ENCODE peak calls at places on chromosomes 13 and 19, in six cellular contexts. One of them, this sample, is unnamed.
A peak's percentile ranks its signal among the peaks of the same experiment; 100 is the strongest.

GRCh38 chr13:24923305-24923640 is 159.3 kb downstream of the RNF17 start:
- DNase-seq in breast epithelium: no peak
- DNase-seq in fibroblast of mammary gland: peak; percentile 84
- DNase-seq in astrocyte of the spinal cord: peak; percentile 88
- DNase-seq in HL-60: peak; percentile 46
- DNase-seq in body of pancreas: peak; percentile 9
- DNase-seq in this sample: no peak

GRCh38 chr19:34963531-34964406 is at the start of gene ZNF792:
- DNase-seq in breast epithelium: peak; percentile 59
- DNase-seq in HL-60: peak; percentile 29
- DNase-seq in fibroblast of mammary gland: peak; percentile 18
- DNase-seq in body of pancreas: peak; percentile 60
- DNase-seq in astrocyte of the spinal cord: peak; percentile 36
- DNase-seq in this sample: peak; percentile 33

GRCh38 chr19:776549-776948 is 20.7 kb upstream of the PTBP1 start:
- DNase-seq in fibroblast of mammary gland: no peak
- DNase-seq in astrocyte of the spinal cord: no peak
- DNase-seq in breast epithelium: no peak
- DNase-seq in body of pancreas: no peak
- DNase-seq in HL-60: no peak
- DNase-seq in this sample: peak; percentile 78

GRCh38 chr19:1079566-1080111 is 12.7 kb downstream of the ARHGAP45 start:
- DNase-seq in breast epithelium: no peak
- DNase-seq in astrocyte of the spinal cord: no peak
- DNase-seq in fibroblast of mammary gland: no peak
- DNase-seq in body of pancreas: no peak
- DNase-seq in HL-60: no peak
- DNase-seq in this sample: no peak

GRCh38 chr19:39681416-39681815 is 22.9 kb upstream of the LGALS14 start:
- DNase-seq in body of pancreas: no peak
- DNase-seq in fibroblast of mammary gland: no peak
- DNase-seq in breast epithelium: no peak
- DNase-seq in HL-60: no peak
- DNase-seq in astrocyte of the spinal cord: no peak
- DNase-seq in this sample: no peak

GRCh38 chr19:21269813-21270212 is 59.4 kb downstream of the ZNF708 start:
- DNase-seq in HL-60: no peak
- DNase-seq in breast epithelium: no peak
- DNase-seq in fibroblast of mammary gland: no peak
- DNase-seq in body of pancreas: no peak
- DNase-seq in astrocyte of the spinal cord: no peak
- DNase-seq in this sample: no peak

GRCh38 chr19:18496167-18496979 is 25.5 kb downstream of the ELL start:
- DNase-seq in body of pancreas: peak; percentile 88
- DNase-seq in HL-60: peak; percentile 88
- DNase-seq in astrocyte of the spinal cord: peak; percentile 32
- DNase-seq in fibroblast of mammary gland: peak; percentile 77
- DNase-seq in breast epithelium: no peak
- DNase-seq in this sample: peak; percentile 94

GRCh38 chr19:40740747-40741146 is 9.5 kb downstream of the ACTMAP start:
- DNase-seq in astrocyte of the spinal cord: no peak
- DNase-seq in fibroblast of mammary gland: peak; percentile 81
- DNase-seq in HL-60: no peak
- DNase-seq in breast epithelium: no peak
- DNase-seq in body of pancreas: no peak
- DNase-seq in this sample: peak; percentile 66

GRCh38 chr13:33322965-33323668 is 37.6 kb upstream of the STARD13 start:
- DNase-seq in body of pancreas: no peak
- DNase-seq in HL-60: no peak
- DNase-seq in astrocyte of the spinal cord: no peak
- DNase-seq in breast epithelium: no peak
- DNase-seq in fibroblast of mammary gland: no peak
- DNase-seq in this sample: no peak

GRCh38 chr13:29165216-29165615 is 345.1 kb downstream of the MTUS2 start:
- DNase-seq in body of pancreas: no peak
- DNase-seq in HL-60: no peak
- DNase-seq in astrocyte of the spinal cord: no peak
- DNase-seq in breast epithelium: no peak
- DNase-seq in fibroblast of mammary gland: no peak
- DNase-seq in this sample: no peak

GRCh38 chr19:3146677-3147100 is 10.9 kb downstream of the GNA15 start:
- DNase-seq in body of pancreas: no peak
- DNase-seq in fibroblast of mammary gland: no peak
- DNase-seq in breast epithelium: no peak
- DNase-seq in astrocyte of the spinal cord: no peak
- DNase-seq in HL-60: peak; percentile 60
- DNase-seq in this sample: no peak

GRCh38 chr13:40946485-40946884 is 72.6 kb downstream of the ELF1 start:
- DNase-seq in breast epithelium: no peak
- DNase-seq in HL-60: no peak
- DNase-seq in body of pancreas: no peak
- DNase-seq in astrocyte of the spinal cord: no peak
- DNase-seq in fibroblast of mammary gland: no peak
- DNase-seq in this sample: no peak

GRCh38 chr19:50657222-50657669 is 8.0 kb downstream of the C19orf81 start:
- DNase-seq in fibroblast of mammary gland: no peak
- DNase-seq in body of pancreas: no peak
- DNase-seq in astrocyte of the spinal cord: no peak
- DNase-seq in HL-60: no peak
- DNase-seq in breast epithelium: no peak
- DNase-seq in this sample: no peak
- H3K4me3 ChIP-seq in fibroblast of mammary gland: no peak overlapping the region
- H3K4me3 ChIP-seq in body of pancreas: no peak overlapping the region
- H3K4me3 ChIP-seq in astrocyte of the spinal cord: no peak overlapping the region
- H3K4me3 ChIP-seq in HL-60: no peak overlapping the region
- H3K4me3 ChIP-seq in breast epithelium: no peak overlapping the region
- H3K4me3 ChIP-seq in this sample: no peak overlapping the region

DNA sequence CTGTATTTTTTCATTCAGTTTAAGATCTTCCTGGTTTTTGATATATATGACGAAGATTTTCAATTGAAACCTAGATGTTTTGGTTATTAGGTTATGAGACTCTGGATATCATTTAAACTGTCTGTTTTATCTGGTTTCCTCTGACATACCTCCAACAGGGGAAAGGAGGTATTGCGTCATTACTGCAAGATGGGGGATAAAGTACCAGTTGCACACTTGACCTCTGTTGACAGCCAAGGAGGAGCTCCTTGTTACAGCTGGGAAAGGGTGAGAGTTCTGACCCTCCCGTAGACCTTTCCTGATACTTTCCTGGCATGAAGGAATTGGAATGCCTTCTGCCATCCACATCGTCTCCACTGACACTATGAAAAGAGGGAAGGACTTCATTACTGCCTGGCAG is 82.0 kb upstream of the SHISA2 start:
- DNase-seq in astrocyte of the spinal cord: no peak
- DNase-seq in HL-60: no peak
- DNase-seq in fibroblast of mammary gland: no peak
- DNase-seq in body of pancreas: no peak
- DNase-seq in breast epithelium: no peak
- DNase-seq in this sample: no peak
- TF ChIP-seq CTCF in astrocyte of the spinal cord: no peak
- TF ChIP-seq CTCF in HL-60: no peak
- TF ChIP-seq CTCF in fibroblast of mammary gland: no peak
- TF ChIP-seq CTCF in body of pancreas: no peak
- TF ChIP-seq CTCF in breast epithelium: no peak
- TF ChIP-seq CTCF in this sample: no peak

GRCh38 chr13:71871844-71872243 is 4.8 kb upstream of the DACH1 start:
- DNase-seq in fibroblast of mammary gland: no peak
- DNase-seq in body of pancreas: no peak
- DNase-seq in breast epithelium: no peak
- DNase-seq in HL-60: no peak
- DNase-seq in astrocyte of the spinal cord: no peak
- DNase-seq in this sample: no peak

GRCh38 chr13:71871180-71871754 is 4.3 kb upstream of the DACH1 start:
- DNase-seq in fibroblast of mammary gland: no peak
- DNase-seq in body of pancreas: no peak
- DNase-seq in breast epithelium: no peak
- DNase-seq in HL-60: no peak
- DNase-seq in astrocyte of the spinal cord: no peak
- DNase-seq in this sample: peak; percentile 15

GRCh38 chr13:71867101-71867814 is at the start of gene DACH1:
- DNase-seq in fibroblast of mammary gland: peak; percentile 12
- DNase-seq in breast epithelium: peak; percentile 59
- DNase-seq in body of pancreas: peak; percentile 73
- DNase-seq in HL-60: peak; percentile 94
- DNase-seq in astrocyte of the spinal cord: peak; percentile 65
- DNase-seq in this sample: peak; percentile 32

GRCh38 chr13:71870036-71870435 is 3.0 kb upstream of the DACH1 start:
- DNase-seq in astrocyte of the spinal cord: no peak
- DNase-seq in breast epithelium: no peak
- DNase-seq in fibroblast of mammary gland: no peak
- DNase-seq in body of pancreas: no peak
- DNase-seq in HL-60: no peak
- DNase-seq in this sample: no peak

DNA sequence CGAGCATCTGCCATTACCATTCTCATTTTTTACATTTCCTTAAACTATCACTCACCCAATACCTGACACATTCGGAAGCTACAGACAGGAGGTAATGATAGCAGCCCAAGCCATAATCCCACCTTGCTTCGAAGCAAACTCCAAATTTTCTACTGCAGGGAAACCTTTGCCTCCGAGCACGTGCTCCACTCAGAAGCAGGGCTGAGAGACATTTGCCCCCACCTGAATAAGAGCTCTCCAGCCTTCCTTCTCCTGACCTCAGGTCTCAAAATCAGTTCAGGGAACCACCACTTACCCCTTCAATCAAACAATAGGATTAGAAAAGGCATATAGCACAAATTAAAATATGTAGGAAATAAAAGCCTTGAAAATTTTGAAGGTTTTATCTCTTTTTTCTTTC is 2.3 kb upstream of the DACH1 start:
- DNase-seq in breast epithelium: no peak
- DNase-seq in astrocyte of the spinal cord: no peak
- DNase-seq in fibroblast of mammary gland: no peak
- DNase-seq in body of pancreas: no peak
- DNase-seq in HL-60: no peak
- DNase-seq in this sample: no peak
- H3K4me3 ChIP-seq in breast epithelium: no peak overlapping the region
- H3K4me3 ChIP-seq in astrocyte of the spinal cord: no peak overlapping the region
- H3K4me3 ChIP-seq in fibroblast of mammary gland: no peak overlapping the region
- H3K4me3 ChIP-seq in body of pancreas: no peak overlapping the region
- H3K4me3 ChIP-seq in HL-60: no peak overlapping the region
- H3K4me3 ChIP-seq in this sample: no peak overlapping the region

GRCh38 chr13:31056650-31057275 is 104.9 kb downstream of the HSPH1 start:
- DNase-seq in body of pancreas: no peak
- DNase-seq in fibroblast of mammary gland: peak; percentile 30
- DNase-seq in breast epithelium: no peak
- DNase-seq in HL-60: no peak
- DNase-seq in astrocyte of the spinal cord: no peak
- DNase-seq in this sample: no peak

GRCh38 chr13:31063734-31064133 is 98.0 kb downstream of the HSPH1 start:
- DNase-seq in fibroblast of mammary gland: no peak
- DNase-seq in breast epithelium: no peak
- DNase-seq in body of pancreas: no peak
- DNase-seq in astrocyte of the spinal cord: no peak
- DNase-seq in HL-60: no peak
- DNase-seq in this sample: peak; percentile 72

GRCh38 chr13:31064636-31065035 is 97.1 kb downstream of the HSPH1 start:
- DNase-seq in HL-60: no peak
- DNase-seq in astrocyte of the spinal cord: no peak
- DNase-seq in body of pancreas: no peak
- DNase-seq in fibroblast of mammary gland: no peak
- DNase-seq in breast epithelium: no peak
- DNase-seq in this sample: no peak

GRCh38 chr13:31055589-31055988 is 106.1 kb downstream of the HSPH1 start:
- DNase-seq in HL-60: no peak
- DNase-seq in breast epithelium: no peak
- DNase-seq in body of pancreas: no peak
- DNase-seq in fibroblast of mammary gland: no peak
- DNase-seq in astrocyte of the spinal cord: no peak
- DNase-seq in this sample: no peak

DNA sequence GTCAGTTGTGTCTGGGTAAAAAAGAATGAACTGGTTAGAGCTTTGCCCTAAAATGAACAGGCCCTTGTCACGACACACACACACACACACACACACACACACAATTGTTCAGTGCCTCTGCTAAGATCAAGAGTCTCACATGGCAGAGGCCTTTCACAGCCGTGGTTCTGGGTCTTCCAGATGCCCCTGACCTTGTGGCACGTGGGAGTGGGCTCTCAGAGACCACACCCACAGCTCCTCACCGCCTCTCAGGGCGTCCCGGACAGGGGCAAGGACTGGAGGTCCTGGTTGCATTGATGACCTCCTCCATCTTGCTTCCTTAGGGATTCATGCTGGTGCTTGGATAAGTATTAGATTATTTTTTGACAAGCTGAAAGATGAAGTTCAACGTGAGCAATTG is 101.0 kb downstream of the HSPH1 start:
- DNase-seq in fibroblast of mammary gland: no peak
- DNase-seq in breast epithelium: no peak
- DNase-seq in body of pancreas: no peak
- DNase-seq in astrocyte of the spinal cord: no peak
- DNase-seq in HL-60: no peak
- DNase-seq in this sample: no peak
- TF ChIP-seq CTCF in fibroblast of mammary gland: no peak
- TF ChIP-seq CTCF in breast epithelium: no peak
- TF ChIP-seq CTCF in body of pancreas: no peak
- TF ChIP-seq CTCF in astrocyte of the spinal cord: no peak
- TF ChIP-seq CTCF in HL-60: no peak
- TF ChIP-seq CTCF in this sample: no peak

GRCh38 chr13:81138353-81138995 is 797.5 kb upstream of the SPRY2 start:
- DNase-seq in body of pancreas: no peak
- DNase-seq in fibroblast of mammary gland: no peak
- DNase-seq in breast epithelium: no peak
- DNase-seq in astrocyte of the spinal cord: no peak
- DNase-seq in HL-60: no peak
- DNase-seq in this sample: no peak
- H3K4me3 ChIP-seq in body of pancreas: no peak overlapping the region
- H3K4me3 ChIP-seq in fibroblast of mammary gland: no peak overlapping the region
- H3K4me3 ChIP-seq in breast epithelium: no peak overlapping the region
- H3K4me3 ChIP-seq in astrocyte of the spinal cord: no peak overlapping the region
- H3K4me3 ChIP-seq in HL-60: no peak overlapping the region
- H3K4me3 ChIP-seq in this sample: no peak overlapping the region

DNA sequence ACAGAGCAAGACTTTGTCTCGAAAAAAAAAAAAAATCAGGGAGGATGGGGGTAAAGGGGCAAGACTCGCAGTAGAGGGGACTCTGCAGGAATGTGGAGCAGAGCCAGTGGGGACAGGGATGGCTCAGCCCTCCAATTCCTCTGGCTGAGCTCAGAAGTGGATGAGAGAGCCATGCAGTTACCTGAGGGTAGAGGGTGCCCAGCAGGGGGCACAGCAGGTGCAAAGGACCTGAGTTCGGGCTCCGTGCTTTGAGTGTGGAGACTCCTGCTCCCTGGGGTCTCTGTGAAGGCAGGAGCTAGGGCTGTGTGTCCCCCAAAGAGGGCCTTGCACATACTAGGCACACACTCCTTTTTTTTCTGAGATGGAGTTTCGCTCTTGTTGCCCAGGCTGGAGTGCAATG is 7.7 kb downstream of the DOCK6 start:
- DNase-seq in body of pancreas: no peak
- DNase-seq in breast epithelium: no peak
- DNase-seq in fibroblast of mammary gland: no peak
- DNase-seq in HL-60: no peak
- DNase-seq in astrocyte of the spinal cord: no peak
- DNase-seq in this sample: no peak
- TF ChIP-seq CTCF in body of pancreas: no peak
- TF ChIP-seq CTCF in breast epithelium: no peak
- TF ChIP-seq CTCF in fibroblast of mammary gland: no peak
- TF ChIP-seq CTCF in HL-60: no peak
- TF ChIP-seq CTCF in astrocyte of the spinal cord: no peak
- TF ChIP-seq CTCF in this sample: peak; percentile 31